ENCODE peak calls at places on chromosomes 6 and 20, in six cellular contexts. B, T, A, C, I and M are unnamed samples.

GRCh38 chr20:63534831-63535651 is 2.1 kb downstream of the PTK6 start:
- DNase-seq in T (no peak), I (no peak), B (no peak), C (no peak), A (no peak), M (peak; percentile 1)

GRCh38 chr20:62651285-62652021 is 9.2 kb downstream of the SLCO4A1 start:
- DNase-seq in A (no peak), T (peak; percentile 52), C (no peak), B (no peak), I (peak; percentile 64), M (peak; percentile 26)

GRCh38 chr20:829531-829930 is 4.0 kb upstream of the FAM110A start:
- DNase-seq in C (no peak), I (no peak), A (no peak), B (no peak), T (no peak), M (peak; percentile 77)

GRCh38 chr20:63847374-63848002 is 13.8 kb upstream of the ABHD16B start:
- DNase-seq in A (no peak), B (no peak), C (no peak), T (peak; percentile 76), I (no peak), M (peak; percentile 30)

GRCh38 chr20:3705970-3706739 is 6.2 kb downstream of the SIGLEC1 start:
- DNase-seq in T (no peak), C (no peak), B (no peak), A (no peak), I (no peak), M (no peak)

GRCh38 chr6:41728073-41728936 is 7.1 kb downstream of the TFEB start:
- DNase-seq in T (no peak), C (no peak), I (no peak), B (no peak), A (peak; percentile 55), M (no peak)

GRCh38 chr6:141164042-141164748 is 968.5 kb upstream of the GJE1 start:
- DNase-seq in I (no peak), B (no peak), C (no peak), T (no peak), A (no peak), M (no peak)

GRCh38 chr20:59749293-59749680 is 144.9 kb downstream of the PHACTR3 start:
- DNase-seq in T (no peak), B (no peak), A (no peak), I (no peak), C (no peak), M (no peak)

GRCh38 chr6:41894366-41895299 is 542 bp downstream of the USP49 start:
- DNase-seq in T (peak; percentile 16), C (peak; percentile 3), B (no peak), A (no peak), I (no peak), M (no peak)

GRCh38 chr6:119313937-119314893 is 35.3 kb downstream of the MAN1A1 start:
- DNase-seq in I (no peak), A (no peak), B (no peak), C (no peak), T (peak; percentile 11), M (peak; percentile 81)

GRCh38 chr6:153442096-153442495 is 311.0 kb upstream of the RGS17 start:
- DNase-seq in T (no peak), I (no peak), B (no peak), C (no peak), A (no peak), M (no peak)

GRCh38 chr6:77462359-77463307 is 658 bp downstream of the HTR1B start:
- DNase-seq in T (no peak), I (peak; percentile 46), C (peak; percentile 7), B (no peak), A (no peak), M (no peak)

GRCh38 chr6:123965894-123966293 is 162.2 kb downstream of the NKAIN2 start:
- DNase-seq in B (no peak), C (peak; percentile 8), I (no peak), T (no peak), A (no peak), M (no peak)

GRCh38 chr20:57481281-57481711 is 43.6 kb downstream of the CTCFL start:
- DNase-seq in A (no peak), T (no peak), I (no peak), C (no peak), B (no peak), M (no peak)

GRCh38 chr20:25052255-25053206 is 5.4 kb downstream of the ACSS1 start:
- DNase-seq in A (no peak), I (peak; percentile 38), C (no peak), B (no peak), T (no peak), M (no peak)

GRCh38 chr6:17865798-17866725 is 121.4 kb downstream of the KIF13A start:
- DNase-seq in T (no peak), A (peak; percentile 62), C (no peak), B (peak; percentile 74), I (no peak), M (no peak)

GRCh38 chr20:35387334-35387733 is 24.4 kb downstream of the UQCC1 start:
- DNase-seq in T (no peak), C (no peak), A (no peak), B (no peak), I (no peak), M (no peak)

GRCh38 chr6:69895396-69895795 is 29.0 kb downstream of the COL19A1 start:
- DNase-seq in C (no peak), T (no peak), I (no peak), A (no peak), B (no peak), M (no peak)

GRCh38 chr20:38602185-38602581 is 574 bp downstream of the ARHGAP40 start:
- DNase-seq in C (no peak), T (no peak), I (no peak), A (no peak), B (no peak), M (no peak)

GRCh38 chr6:29769336-29769735 is 46.1 kb downstream of the HLA-F start:
- DNase-seq in B (no peak), I (no peak), C (peak; percentile 39), A (no peak), T (no peak), M (no peak)

GRCh38 chr6:39806277-39806676 is 14.1 kb downstream of the DAAM2 start:
- DNase-seq in T (no peak), B (no peak), A (no peak), C (no peak), I (no peak), M (no peak)

GRCh38 chr6:28081486-28081751 is 1.1 kb downstream of the ZNF165 start:
- DNase-seq in A (no peak), C (no peak), T (peak; percentile 78), I (no peak), B (no peak), M (peak; percentile 73)

GRCh38 chr6:42407379-42407778 is 44.3 kb downstream of the TRERF1 start:
- DNase-seq in A (no peak), T (peak; percentile 78), I (no peak), B (peak; percentile 10), C (no peak), M (peak; percentile 76)

GRCh38 chr6:157867981-157868380 is 44.9 kb downstream of the SNX9 start:
- DNase-seq in A (no peak), T (no peak), I (no peak), C (no peak), B (no peak), M (no peak)

GRCh38 chr20:38692436-38693411 is 31.6 kb upstream of the SLC32A1 start:
- DNase-seq in T (peak; percentile 14), B (peak; percentile 56), I (peak; percentile 76), A (peak; percentile 6), C (peak; percentile 75), M (peak; percentile 46)

GRCh38 chr20:34928411-34928810 is 27.2 kb downstream of the GSS start:
- DNase-seq in C (no peak), T (no peak), B (no peak), A (no peak), I (no peak), M (no peak)

GRCh38 chr6:116005508-116005855 is 55.2 kb downstream of the FRK start:
- DNase-seq in C (no peak), A (no peak), B (no peak), T (no peak), I (no peak), M (no peak)

GRCh38 chr20:16719421-16719820 is 10.4 kb upstream of the SNRPB2 start:
- DNase-seq in C (no peak), A (no peak), I (no peak), B (no peak), T (no peak), M (no peak)

GRCh38 chr6:136959471-136959891 is 37.4 kb downstream of the SLC35D3 start:
- DNase-seq in I (no peak), B (no peak), T (no peak), C (no peak), A (no peak), M (no peak)